ENCODE peak calls at places on chromosomes 4 and X, in six cellular contexts. Y is choroid plexus epithelial cell, W is astrocyte of the spinal cord, V is AG10803, T is fibroblast of lung, C is hepatocyte. N is an unnamed sample.

GRCh38 chr4:7462509-7462971 is 27.8 kb upstream of the PSAPL1 start:
- DNase-seq in Y (peak; percentile 23), W (no peak), V (peak; percentile 27), T (no peak), C (peak; percentile 80), N (no peak)

GRCh38 chrX:110414679-110415439 is 56.2 kb downstream of the RTL9 start:
- DNase-seq in Y (peak; percentile 23), W (peak; percentile 60), V (peak; percentile 77), T (peak; percentile 66), C (no peak), N (no peak)

GRCh38 chr4:6200011-6200921 is at the start of gene JAKMIP1:
- DNase-seq in Y (peak; percentile 52), W (peak; percentile 28), V (peak; percentile 33), T (peak; percentile 54), C (peak; percentile 88), N (peak; percentile 5)

GRCh38 chr4:184437988-184438774 is 36.2 kb downstream of the IRF2 start:
- DNase-seq in Y (peak; percentile 26), W (peak; percentile 14), V (no peak), T (no peak), C (no peak), N (no peak)

GRCh38 chr4:97153042-97153441 is 990.2 kb downstream of the STPG2 start:
- DNase-seq in Y (peak; percentile 43), W (peak; percentile 41), V (no peak), T (no peak), C (peak; percentile 50), N (no peak)

GRCh38 chr4:101954975-101955678 is 164.6 kb downstream of the BANK1 start:
- DNase-seq in Y (no peak), W (no peak), V (no peak), T (no peak), C (no peak), N (no peak)

GRCh38 chr4:120918788-120919187 is 3.7 kb downstream of the PRDM5 start:
- DNase-seq in Y (no peak), W (peak; percentile 44), V (peak; percentile 66), T (peak; percentile 27), C (no peak), N (no peak)

GRCh38 chr4:37687175-37687525 is 974 bp upstream of the RELL1 start:
- DNase-seq in Y (no peak), W (no peak), V (no peak), T (no peak), C (no peak), N (no peak)

GRCh38 chrX:38970845-38971244 is 169.6 kb downstream of the MID1IP1 start:
- DNase-seq in Y (no peak), W (no peak), V (no peak), T (no peak), C (no peak), N (no peak)
- H3K4me3 ChIP-seq in Y (no peak overlapping the region), W (no peak overlapping the region), V (no peak overlapping the region), T (no peak overlapping the region), C (no peak overlapping the region), N (no peak overlapping the region)

GRCh38 chr4:142242156-142242555 is 603.9 kb downstream of the INPP4B start:
- DNase-seq in Y (no peak), W (no peak), V (peak; percentile 52), T (no peak), C (no peak), N (no peak)

GRCh38 chr4:142243250-142243649 is 602.9 kb downstream of the INPP4B start:
- DNase-seq in Y (no peak), W (no peak), V (no peak), T (peak; percentile 62), C (no peak), N (no peak)

GRCh38 chr4:142236268-142236667 is 599.9 kb downstream of the IL15 start:
- DNase-seq in Y (peak; percentile 14), W (no peak), V (peak; percentile 33), T (no peak), C (no peak), N (no peak)

DNA sequence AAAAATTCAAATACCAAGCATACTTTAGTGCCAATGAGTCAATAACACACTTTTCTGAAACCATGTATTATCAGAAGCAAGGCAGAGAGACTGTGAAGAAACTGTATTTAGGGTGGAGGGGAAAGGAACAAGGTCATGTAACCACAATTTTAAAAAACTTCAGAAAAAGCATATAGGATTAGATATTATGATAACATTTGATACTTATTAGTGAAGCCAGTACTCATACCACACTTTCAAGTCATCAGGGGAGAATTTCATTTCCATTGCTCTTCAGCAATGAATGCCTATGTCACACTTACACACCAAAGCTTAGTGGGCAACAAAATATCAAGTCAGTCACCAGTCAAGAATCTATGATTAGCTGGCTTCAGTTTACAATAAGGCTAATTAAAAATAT is 602.2 kb downstream of the IL15 start:
- DNase-seq in Y (peak; percentile 51), W (peak; percentile 36), V (peak; percentile 66), T (peak; percentile 55), C (no peak), N (peak; percentile 37)
- H3K4me3 ChIP-seq in Y (no peak overlapping the region), W (no peak overlapping the region), V (no peak overlapping the region), T (no peak overlapping the region), C (no peak overlapping the region), N (no peak overlapping the region)

DNA sequence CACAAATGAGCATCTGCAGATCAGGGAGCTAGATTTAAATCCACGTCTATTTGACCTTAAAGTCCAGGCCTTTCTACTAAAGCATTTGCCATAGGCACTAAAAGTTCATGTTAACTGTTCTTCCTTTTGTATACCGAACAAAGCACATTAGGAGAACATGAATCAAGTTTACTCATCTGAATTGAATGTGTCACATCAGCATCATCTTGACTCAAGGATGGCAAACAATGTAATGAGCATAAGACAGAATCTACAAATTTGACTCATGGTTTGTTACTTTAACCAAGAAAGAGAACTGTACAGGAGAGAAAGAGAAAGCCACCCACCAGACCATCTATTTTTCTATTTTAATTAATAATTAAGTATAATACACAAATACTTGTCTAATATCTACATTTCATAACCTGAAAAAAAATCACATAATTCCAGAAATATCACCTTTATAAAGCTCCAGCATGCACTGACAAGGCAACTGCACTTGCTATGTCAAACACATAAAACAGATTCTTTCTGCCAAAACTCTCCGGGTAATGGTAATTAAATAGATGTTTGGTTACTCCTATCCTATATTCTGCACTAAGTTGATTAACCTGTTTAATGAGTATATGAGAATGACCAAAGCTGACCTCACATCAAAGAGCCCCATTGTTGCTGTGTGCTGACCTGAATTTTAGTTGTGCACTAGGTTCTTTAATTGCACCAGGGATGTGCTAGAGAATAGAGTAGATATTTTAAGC is 42.4 kb upstream of the LEF1 start:
- DNase-seq in Y (no peak), W (peak; percentile 9), V (no peak), T (no peak), C (no peak), N (no peak)
- H3K4me3 ChIP-seq in Y (no peak overlapping the region), W (no peak overlapping the region), V (no peak overlapping the region), T (no peak overlapping the region), C (no peak overlapping the region), N (no peak overlapping the region)

DNA sequence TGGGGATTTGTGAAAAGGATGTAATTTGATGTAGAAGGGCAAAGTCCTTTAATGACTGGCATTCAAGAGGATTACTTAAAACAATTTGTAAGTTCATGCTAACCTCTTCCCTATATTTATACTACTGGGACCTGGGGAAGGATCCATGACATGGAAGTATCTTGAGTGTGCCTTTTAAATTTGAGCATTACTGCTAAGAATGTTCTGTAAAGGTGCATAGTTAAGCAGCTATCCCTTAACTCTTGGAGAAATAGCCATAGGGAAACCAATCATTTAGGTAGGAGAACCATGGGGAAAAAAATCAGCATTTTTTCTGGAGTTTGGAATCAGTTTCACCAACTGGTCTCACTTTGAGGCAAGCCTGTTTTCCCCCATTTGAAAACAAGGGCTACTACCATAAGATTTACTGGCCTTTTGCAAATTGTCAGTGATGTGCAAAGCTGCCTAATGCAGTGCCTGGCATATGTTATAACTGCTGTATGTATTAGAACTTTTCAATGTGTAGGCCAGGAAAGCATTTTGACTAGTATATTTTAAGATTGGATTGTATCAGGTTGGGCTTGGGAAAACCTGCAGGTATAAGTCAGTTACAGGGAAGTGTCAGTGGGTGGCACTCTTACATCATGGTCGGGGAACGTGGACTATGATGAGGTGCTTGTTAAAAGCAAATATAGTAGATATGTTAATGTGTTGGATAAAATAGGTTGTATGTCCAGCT is 72.1 kb downstream of the PRSS12 start:
- DNase-seq in Y (peak; percentile 89), W (peak; percentile 82), V (peak; percentile 73), T (peak; percentile 85), C (peak; percentile 77), N (peak; percentile 42)
- H3K4me3 ChIP-seq in Y (peak overlapping the region; percentile 91), W (peak overlapping the region; percentile 65), V (peak overlapping the region; percentile 90), T (peak overlapping the region; percentile 83), C (peak overlapping the region; percentile 83), N (peak overlapping the region; percentile 85)

DNA sequence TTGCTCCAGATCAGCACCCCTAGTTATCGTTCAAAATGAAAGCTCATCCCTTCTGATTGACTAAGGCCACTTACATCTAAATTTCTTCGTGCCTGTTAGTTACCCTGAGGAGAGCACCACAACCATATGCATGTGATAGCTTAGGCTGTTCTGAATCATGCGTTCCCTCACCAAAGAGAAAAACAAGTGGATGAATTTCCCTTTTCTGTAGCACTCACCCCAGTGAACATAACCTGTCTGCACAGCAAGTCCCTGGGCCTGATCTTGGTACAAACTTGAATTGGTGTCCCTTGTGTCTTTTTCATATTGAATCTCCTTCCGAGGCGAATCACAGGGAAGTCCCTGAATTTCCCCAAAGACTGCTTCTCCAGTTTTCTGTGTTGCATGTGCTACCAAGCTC is 100.5 kb downstream of the KLHL8 start:
- DNase-seq in Y (no peak), W (no peak), V (no peak), T (no peak), C (no peak), N (no peak)
- H3K4me3 ChIP-seq in Y (no peak overlapping the region), W (no peak overlapping the region), V (no peak overlapping the region), T (no peak overlapping the region), C (no peak overlapping the region), N (no peak overlapping the region)

DNA sequence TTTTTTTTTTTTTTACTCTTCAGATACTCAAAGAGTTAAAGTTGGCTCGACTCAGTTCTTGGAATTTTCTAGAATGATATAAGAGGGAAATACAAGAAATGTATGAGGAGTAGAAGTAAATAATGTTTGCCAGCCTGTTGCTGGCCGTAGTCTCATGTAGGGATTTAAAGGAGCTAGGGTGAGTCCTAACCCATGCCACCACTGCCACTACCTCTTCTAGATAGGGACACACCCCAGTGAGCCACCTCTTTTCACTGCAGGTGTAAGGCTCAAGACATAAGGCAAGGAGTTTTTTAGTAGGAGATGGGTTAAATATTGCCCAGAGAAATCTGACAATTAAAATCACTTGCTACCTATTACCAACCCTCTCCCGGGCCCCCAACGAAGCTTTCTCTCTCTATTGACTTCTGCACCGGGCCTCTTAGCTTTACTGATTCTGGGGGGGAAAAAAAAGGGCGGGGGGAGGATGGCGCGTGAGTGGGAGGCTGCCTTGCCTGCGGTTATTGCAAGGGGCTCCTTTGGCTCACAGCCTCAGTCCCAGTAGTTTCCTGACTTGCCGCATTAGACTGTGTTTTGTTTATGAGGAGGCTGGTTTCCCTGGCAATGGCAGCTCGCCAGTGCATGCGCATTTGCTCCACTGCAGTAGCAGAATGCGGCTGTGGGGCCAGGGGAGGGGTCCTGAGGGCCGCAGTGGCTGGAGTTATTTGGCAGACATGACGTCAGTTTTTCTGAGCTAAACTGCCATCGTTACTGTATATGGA is 3.0 kb downstream of the LINC00632 start:
- DNase-seq in Y (peak; percentile 42), W (peak; percentile 82), V (peak; percentile 34), T (peak; percentile 89), C (peak; percentile 86), N (peak; percentile 49)
- H3K4me3 ChIP-seq in Y (no peak overlapping the region), W (peak overlapping the region; percentile 28), V (no peak overlapping the region), T (no peak overlapping the region), C (no peak overlapping the region), N (peak overlapping the region; percentile 22)

N was measured in skeletal muscle cell.